ENCODE peak calls at places on chromosomes 3 and 15, in seven cellular contexts. F is hepatocyte, M is WERI-Rb-1, D is colonic mucosa, G is heart right ventricle, V is heart left ventricle, C is lower lobe of right lung. R is an unnamed sample.

GRCh38 chr3:139764936-139765335 is 87.2 kb upstream of the NMNAT3 start:
- DNase-seq in F (no peak), M (no peak), D (no peak), G (no peak), V (no peak), C (no peak), R (no peak)

GRCh38 chr15:64149424-64150235 is 1.9 kb upstream of the SNX22 start:
- DNase-seq in F (no peak), M (peak), D (peak), G (no peak), V (no peak), C (no peak), R (no peak)

GRCh38 chr15:96735621-96736020 is 405.1 kb downstream of the NR2F2 start:
- DNase-seq in F (no peak), M (no peak), D (no peak), G (no peak), V (no peak), C (no peak), R (no peak)

GRCh38 chr3:127324080-127324479 is 36.2 kb upstream of the PRR20G start:
- DNase-seq in F (no peak), M (no peak), D (no peak), G (no peak), V (no peak), C (no peak), R (no peak)

GRCh38 chr3:128369106-128369708 is 97.5 kb downstream of the DNAJB8 start:
- DNase-seq in F (no peak), M (no peak), D (no peak), G (no peak), V (peak), C (no peak), R (no peak)

GRCh38 chr15:44308415-44308814 is 19.9 kb downstream of the GOLM2 start:
- DNase-seq in F (no peak), M (no peak), D (no peak), G (no peak), V (no peak), C (no peak), R (no peak)

GRCh38 chr3:127803619-127804018 is 18.7 kb downstream of the MGLL start:
- DNase-seq in F (no peak), M (no peak), D (no peak), G (no peak), V (no peak), C (no peak), R (no peak)

GRCh38 chr3:85164446-85164845 is 205.7 kb downstream of the CADM2 start:
- DNase-seq in F (no peak), M (no peak), D (no peak), G (no peak), V (no peak), C (no peak), R (no peak)

GRCh38 chr15:90189781-90190467 is 11.2 kb upstream of the SEMA4B start:
- DNase-seq in F (peak), M (no peak), D (no peak), G (no peak), V (no peak), C (no peak), R (no peak)

GRCh38 chr3:46692566-46692983 is 904 bp downstream of the ALS2CL start:
- DNase-seq in F (peak), M (no peak), D (peak), G (peak), V (no peak), C (peak), R (no peak)

GRCh38 chr3:132544130-132544529 is 52.9 kb upstream of the ACKR4 start:
- DNase-seq in F (no peak), M (no peak), D (no peak), G (no peak), V (no peak), C (no peak), R (no peak)

GRCh38 chr3:55162031-55162784 is 234.3 kb upstream of the LRTM1 start:
- DNase-seq in F (no peak), M (no peak), D (no peak), G (no peak), V (no peak), C (no peak), R (no peak)

GRCh38 chr15:62706361-62706760 is 336.2 kb upstream of the TPM1 start:
- DNase-seq in F (no peak), M (no peak), D (no peak), G (no peak), V (no peak), C (no peak), R (no peak)

GRCh38 chr3:180329187-180329586 is 272.8 kb upstream of the TTC14 start:
- DNase-seq in F (no peak), M (no peak), D (no peak), G (no peak), V (no peak), C (no peak), R (no peak)

GRCh38 chr3:176570992-176571391 is 626.3 kb downstream of the TBL1XR1 start:
- DNase-seq in F (no peak), M (no peak), D (no peak), G (no peak), V (no peak), C (no peak), R (no peak)

DNA sequence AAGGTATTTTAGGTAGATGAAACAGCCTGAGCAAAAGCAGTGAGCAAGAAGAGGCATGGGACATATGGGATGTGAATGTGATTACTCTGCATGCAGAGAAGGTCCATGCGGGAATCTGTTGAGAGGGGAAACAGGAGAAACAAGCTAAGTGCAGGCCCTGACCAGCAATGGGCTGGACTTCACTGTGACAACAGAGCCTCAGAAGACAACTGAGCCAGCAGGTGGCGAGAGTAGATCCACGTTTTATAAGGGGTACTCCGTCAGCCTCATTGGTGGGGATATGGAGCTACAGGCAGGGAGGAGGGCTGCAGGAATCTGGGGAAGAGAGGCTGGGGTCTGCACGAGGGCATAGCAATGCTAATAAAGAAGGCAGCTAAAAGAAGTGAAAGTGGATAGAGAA is 405.9 kb upstream of the LMCD1 start:
- DNase-seq in F (peak), M (peak), D (no peak), G (no peak), V (no peak), C (no peak), R (peak)
- TF ChIP-seq CTCF in F (peak), M (peak), D (no peak), G (peak), V (no peak), C (no peak), R (no peak)

DNA sequence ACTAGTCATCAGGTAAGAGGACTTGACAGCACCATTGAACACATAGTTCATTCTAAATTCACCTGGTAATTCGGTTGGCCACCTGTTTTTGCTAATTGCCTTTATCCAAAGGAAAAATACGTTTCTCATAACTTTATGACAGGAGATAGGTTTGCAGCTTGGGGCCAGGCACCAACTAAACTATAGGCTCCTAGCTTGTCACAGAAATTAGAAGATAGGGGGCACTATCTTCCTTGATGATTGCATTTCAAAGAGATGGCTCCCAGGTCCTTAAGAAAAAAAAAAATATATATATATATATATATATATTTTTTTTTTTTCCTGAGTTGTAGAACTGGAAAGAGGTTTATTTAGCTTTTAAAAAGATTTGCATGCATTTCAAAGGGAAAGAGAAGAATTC is 563.6 kb downstream of the NAALADL2 start:
- DNase-seq in F (no peak), M (no peak), D (no peak), G (no peak), V (no peak), C (no peak), R (no peak)
- TF ChIP-seq CTCF in F (no peak), M (peak), D (no peak), G (no peak), V (no peak), C (no peak), R (no peak)

GRCh38 chr3:71582612-71583568 is 638 bp downstream of the FOXP1 start:
- DNase-seq in F (peak), M (peak), D (peak), G (peak), V (peak), C (peak), R (peak)
- TF ChIP-seq CTCF in F (no peak), M (no peak), D (no peak), G (no peak), V (no peak), C (no peak), R (no peak)

GRCh38 chr15:99442268-99442897 is 123.4 kb upstream of the MEF2A start:
- DNase-seq in F (peak), M (peak), D (no peak), G (peak), V (peak), C (no peak), R (no peak)
- TF ChIP-seq CTCF in F (no peak), M (no peak), D (no peak), G (no peak), V (no peak), C (no peak), R (no peak)

GRCh38 chr3:137509354-137510045 is 254.6 kb upstream of the SOX14 start:
- DNase-seq in F (peak), M (peak), D (no peak), G (no peak), V (no peak), C (no peak), R (no peak)

GRCh38 chr3:137519602-137520001 is 244.5 kb upstream of the SOX14 start:
- DNase-seq in F (no peak), M (no peak), D (no peak), G (no peak), V (no peak), C (no peak), R (no peak)

GRCh38 chr3:137511655-137512054 is 252.5 kb upstream of the SOX14 start:
- DNase-seq in F (no peak), M (no peak), D (no peak), G (no peak), V (no peak), C (no peak), R (no peak)

GRCh38 chr3:137514853-137515252 is 249.3 kb upstream of the SOX14 start:
- DNase-seq in F (no peak), M (no peak), D (no peak), G (no peak), V (no peak), C (no peak), R (no peak)
- TF ChIP-seq CTCF in F (no peak), M (peak), D (no peak), G (no peak), V (no peak), C (no peak), R (no peak)

GRCh38 chr3:147153830-147154539 is 252.4 kb downstream of the ZIC4 start:
- DNase-seq in F (no peak), M (no peak), D (no peak), G (no peak), V (no peak), C (no peak), R (no peak)

GRCh38 chr3:147161833-147162232 is 244.5 kb downstream of the ZIC4 start:
- DNase-seq in F (no peak), M (no peak), D (no peak), G (no peak), V (no peak), C (no peak), R (no peak)

GRCh38 chr3:147162743-147163142 is 243.6 kb downstream of the ZIC4 start:
- DNase-seq in F (no peak), M (no peak), D (no peak), G (no peak), V (no peak), C (no peak), R (no peak)

GRCh38 chr3:147159141-147159540 is 247.2 kb downstream of the ZIC4 start:
- DNase-seq in F (no peak), M (no peak), D (no peak), G (no peak), V (no peak), C (no peak), R (no peak)

DNA sequence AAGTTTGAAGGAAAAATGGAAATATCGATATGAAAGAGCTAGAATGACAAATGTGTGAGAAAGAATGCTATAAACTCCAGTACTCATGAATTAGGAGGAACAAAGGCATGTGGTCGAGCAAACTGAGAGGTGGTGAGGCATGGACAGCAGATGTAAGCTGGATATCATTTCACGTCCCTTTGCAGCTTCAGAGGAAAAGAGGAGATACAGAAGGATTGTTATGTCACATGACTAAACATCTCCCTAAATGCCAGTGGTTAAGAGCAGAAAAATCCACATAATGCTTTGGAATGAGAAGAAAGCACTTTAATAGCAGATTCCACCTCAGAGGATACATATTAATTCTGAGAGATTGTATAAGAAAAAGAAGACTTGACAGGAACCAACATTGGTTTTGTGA is 248.7 kb downstream of the ZIC4 start:
- DNase-seq in F (no peak), M (no peak), D (no peak), G (no peak), V (no peak), C (no peak), R (no peak)
- TF ChIP-seq CTCF in F (no peak), M (no peak), D (no peak), G (no peak), V (no peak), C (no peak), R (no peak)

DNA sequence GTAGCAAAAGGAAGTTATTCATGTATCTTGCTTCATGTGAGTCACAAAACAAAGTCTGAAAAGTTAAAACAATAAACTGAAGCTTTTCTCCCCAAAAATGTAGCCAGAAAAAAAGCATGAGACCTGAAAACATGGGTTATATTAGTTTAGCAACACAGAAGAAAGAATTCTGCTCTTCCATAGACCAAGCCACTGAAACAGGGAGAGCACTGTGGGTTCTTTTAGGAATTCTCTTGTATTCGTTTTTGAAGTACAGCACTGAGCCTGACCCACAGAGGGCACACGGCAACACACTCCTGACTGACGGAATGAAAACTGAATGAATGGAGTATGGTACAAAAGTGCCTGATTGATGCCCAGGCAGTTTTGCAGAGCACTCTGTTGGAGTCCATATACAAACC is 66.6 kb downstream of the TM4SF4 start:
- DNase-seq in F (no peak), M (no peak), D (no peak), G (no peak), V (no peak), C (no peak), R (no peak)
- TF ChIP-seq CTCF in F (no peak), M (no peak), D (no peak), G (peak), V (no peak), C (no peak), R (no peak)

DNA sequence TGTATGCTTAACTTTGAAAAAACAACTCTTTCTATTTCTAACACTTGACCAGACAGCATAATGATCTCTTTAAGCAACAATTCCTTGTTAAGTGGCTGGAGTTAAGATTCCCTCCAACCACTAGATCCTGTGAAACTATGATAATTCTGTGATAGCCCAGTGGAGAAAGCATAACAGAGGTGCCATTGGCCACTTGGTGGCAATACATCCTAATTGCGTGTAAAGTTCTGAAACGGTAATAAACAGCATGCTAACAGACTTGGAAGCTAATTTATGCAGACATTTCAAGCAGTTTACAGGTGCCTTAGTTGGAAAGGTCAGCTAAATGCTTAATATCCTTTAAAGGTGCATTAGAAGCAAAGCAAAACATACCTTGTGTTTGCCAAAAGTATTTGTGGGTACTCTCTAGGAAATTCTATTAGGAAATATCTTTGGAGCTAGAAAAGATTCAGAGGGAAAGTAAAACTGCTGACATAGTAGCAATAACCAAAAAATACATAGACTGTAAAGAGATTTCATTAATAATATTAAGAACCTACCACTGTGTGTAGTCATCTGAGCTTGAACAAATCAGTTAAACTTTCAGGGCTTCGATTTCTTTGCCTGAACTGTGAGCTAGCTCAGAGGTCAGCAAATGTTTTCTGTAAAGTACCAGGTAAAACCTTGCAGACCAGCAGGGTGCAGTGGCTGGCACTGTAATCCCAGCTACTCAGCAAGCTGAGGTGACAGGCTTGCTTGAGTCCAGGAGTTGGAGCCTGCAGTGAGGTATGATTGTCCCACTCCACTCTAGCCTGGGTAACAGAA is 19.0 kb upstream of the CSTA start:
- DNase-seq in F (peak), M (peak), D (peak), G (no peak), V (no peak), C (no peak), R (no peak)
- TF ChIP-seq CTCF in F (peak), M (peak), D (peak), G (no peak), V (no peak), C (peak), R (no peak)